ENCODE peak calls at places on chromosomes 3 and 15, in six cellular contexts. O, M, K, Q, V and D are unnamed samples.
A peak's percentile ranks its signal among the peaks of the same experiment; 100 is the strongest.

GRCh38 chr3:172129868-172130751 is 90.7 kb downstream of the FNDC3B start:
- DNase-seq in O (peak; percentile 86), M (no peak), K (no peak), Q (peak; percentile 99), V (peak; percentile 97), D (peak; percentile 81)

GRCh38 chr3:71299160-71299559 is 284.4 kb downstream of the FOXP1 start:
- DNase-seq in O (no peak), M (no peak), K (no peak), Q (no peak), V (no peak), D (no peak)

GRCh38 chr3:13509816-13510192 is 29.7 kb downstream of the HDAC11 start:
- DNase-seq in O (no peak), M (no peak), K (no peak), Q (no peak), V (no peak), D (no peak)

GRCh38 chr3:47404420-47404819 is 23.6 kb downstream of the PTPN23 start:
- DNase-seq in O (peak; percentile 66), M (no peak), K (no peak), Q (no peak), V (no peak), D (no peak)

GRCh38 chr15:17026633-17027032 is 3515.0 kb downstream of the GOLGA6L6 start:
- DNase-seq in O (no peak), M (no peak), K (no peak), Q (no peak), V (no peak), D (no peak)

GRCh38 chr15:59020321-59020720 is 32.9 kb downstream of the RNF111 start:
- DNase-seq in O (no peak), M (no peak), K (no peak), Q (no peak), V (no peak), D (no peak)

GRCh38 chr3:178297732-178298131 is 238.5 kb upstream of the KCNMB2 start:
- DNase-seq in O (no peak), M (no peak), K (no peak), Q (no peak), V (no peak), D (no peak)

GRCh38 chr3:52149726-52150125 is 4.5 kb downstream of the POC1A start:
- DNase-seq in O (no peak), M (no peak), K (no peak), Q (no peak), V (no peak), D (no peak)

GRCh38 chr3:49471856-49472495 is 1.9 kb downstream of the DAG1 start:
- DNase-seq in O (no peak), M (no peak), K (no peak), Q (no peak), V (no peak), D (no peak)

GRCh38 chr3:46935168-46935858 is 41.2 kb downstream of the CCDC12 start:
- DNase-seq in O (peak; percentile 84), M (no peak), K (peak; percentile 64), Q (peak; percentile 96), V (peak; percentile 83), D (no peak)

GRCh38 chr3:71511037-71511436 is 72.5 kb downstream of the FOXP1 start:
- DNase-seq in O (no peak), M (no peak), K (no peak), Q (peak; percentile 90), V (peak; percentile 65), D (no peak)

GRCh38 chr3:37050242-37050641 is 56.9 kb downstream of the MLH1 start:
- DNase-seq in O (no peak), M (no peak), K (no peak), Q (no peak), V (no peak), D (no peak)

GRCh38 chr3:156705761-156706631 is 31.6 kb downstream of the TIPARP start:
- DNase-seq in O (no peak), M (no peak), K (no peak), Q (peak; percentile 44), V (no peak), D (no peak)

GRCh38 chr3:187678869-187679268 is 8.7 kb upstream of the SST start:
- DNase-seq in O (peak; percentile 59), M (no peak), K (no peak), Q (peak; percentile 67), V (peak; percentile 47), D (peak; percentile 64)

GRCh38 chr3:139654637-139655365 is 23.0 kb downstream of the NMNAT3 start:
- DNase-seq in O (no peak), M (no peak), K (no peak), Q (no peak), V (no peak), D (no peak)

DNA sequence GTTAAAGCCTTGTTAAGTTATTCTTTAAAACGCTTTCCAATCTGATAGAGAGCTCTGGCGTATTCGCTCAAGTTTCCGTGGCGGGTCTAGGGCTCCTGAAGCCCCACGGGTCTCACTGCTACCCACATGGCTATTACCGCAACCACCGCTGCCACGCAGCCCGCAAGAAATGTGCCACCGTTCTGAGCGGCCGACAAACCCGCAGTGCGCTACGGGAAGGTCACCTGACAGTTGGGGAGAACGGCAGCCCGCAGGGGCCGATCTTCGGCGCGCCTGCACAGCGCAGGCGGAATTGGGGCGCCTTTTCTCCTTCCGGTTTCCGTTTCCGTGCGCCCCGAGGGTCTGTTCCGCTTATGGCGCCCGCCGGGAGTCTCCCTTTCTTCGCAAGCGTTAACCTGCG is 76.6 kb upstream of the SNRPN start:
- DNase-seq in O (peak; percentile 65), M (no peak), K (no peak), Q (peak; percentile 61), V (no peak), D (no peak)
- TF ChIP-seq POLR2A in O (no peak), M (no peak), K (no peak), Q (no peak), V (no peak), D (no peak)

DNA sequence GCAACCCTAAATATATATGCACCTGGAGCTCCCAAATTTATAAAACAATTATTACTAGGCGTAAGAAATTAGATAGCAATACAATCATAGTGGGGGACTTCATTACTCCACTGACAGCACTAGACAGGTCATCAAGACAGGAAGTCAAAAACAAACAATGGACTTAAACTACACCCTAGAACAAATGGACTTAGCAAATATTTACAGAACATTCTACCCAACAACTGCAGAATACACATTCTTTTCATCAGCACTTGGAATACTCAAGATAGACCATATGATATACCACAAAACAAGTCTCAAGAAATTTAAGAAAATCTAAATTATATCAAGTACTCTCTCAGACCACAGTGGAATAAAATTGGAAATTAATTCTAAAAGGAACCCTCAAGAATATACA is 201.5 kb downstream of the OSBPL10 start:
- DNase-seq in O (no peak), M (no peak), K (no peak), Q (no peak), V (no peak), D (no peak)
- TF ChIP-seq POLR2A in O (no peak), M (no peak), K (no peak), Q (no peak), V (no peak), D (no peak)

GRCh38 chr3:161253711-161254110 is 32.6 kb downstream of the NMD3 start:
- DNase-seq in O (no peak), M (no peak), K (no peak), Q (no peak), V (no peak), D (no peak)
- TF ChIP-seq POLR2A in O (no peak), M (no peak), K (no peak), Q (no peak), V (no peak), D (no peak)

GRCh38 chr3:48441940-48442339 is 1.9 kb downstream of the TMA7 start:
- DNase-seq in O (no peak), M (no peak), K (no peak), Q (no peak), V (no peak), D (no peak)

GRCh38 chr3:48437812-48438211 is 2.1 kb downstream of the CCDC51 start:
- DNase-seq in O (no peak), M (no peak), K (no peak), Q (no peak), V (no peak), D (no peak)

GRCh38 chr3:48436855-48437254 is 3.1 kb downstream of the CCDC51 start:
- DNase-seq in O (no peak), M (no peak), K (no peak), Q (no peak), V (no peak), D (no peak)

GRCh38 chr3:48440590-48440958 is 517 bp downstream of the TMA7 start:
- DNase-seq in O (no peak), M (no peak), K (no peak), Q (no peak), V (no peak), D (no peak)

GRCh38 chr3:48439820-48440589 is at the start of the genes CCDC51 and TMA7:
- DNase-seq in O (peak; percentile 98), M (peak; percentile 97), K (peak; percentile 94), Q (peak; percentile 93), V (peak; percentile 95), D (peak; percentile 98)
- TF ChIP-seq POLR2A in O (peak; percentile 98), M (peak; percentile 92), K (peak; percentile 88), Q (peak; percentile 88), V (peak; percentile 52), D (peak; percentile 87)

DNA sequence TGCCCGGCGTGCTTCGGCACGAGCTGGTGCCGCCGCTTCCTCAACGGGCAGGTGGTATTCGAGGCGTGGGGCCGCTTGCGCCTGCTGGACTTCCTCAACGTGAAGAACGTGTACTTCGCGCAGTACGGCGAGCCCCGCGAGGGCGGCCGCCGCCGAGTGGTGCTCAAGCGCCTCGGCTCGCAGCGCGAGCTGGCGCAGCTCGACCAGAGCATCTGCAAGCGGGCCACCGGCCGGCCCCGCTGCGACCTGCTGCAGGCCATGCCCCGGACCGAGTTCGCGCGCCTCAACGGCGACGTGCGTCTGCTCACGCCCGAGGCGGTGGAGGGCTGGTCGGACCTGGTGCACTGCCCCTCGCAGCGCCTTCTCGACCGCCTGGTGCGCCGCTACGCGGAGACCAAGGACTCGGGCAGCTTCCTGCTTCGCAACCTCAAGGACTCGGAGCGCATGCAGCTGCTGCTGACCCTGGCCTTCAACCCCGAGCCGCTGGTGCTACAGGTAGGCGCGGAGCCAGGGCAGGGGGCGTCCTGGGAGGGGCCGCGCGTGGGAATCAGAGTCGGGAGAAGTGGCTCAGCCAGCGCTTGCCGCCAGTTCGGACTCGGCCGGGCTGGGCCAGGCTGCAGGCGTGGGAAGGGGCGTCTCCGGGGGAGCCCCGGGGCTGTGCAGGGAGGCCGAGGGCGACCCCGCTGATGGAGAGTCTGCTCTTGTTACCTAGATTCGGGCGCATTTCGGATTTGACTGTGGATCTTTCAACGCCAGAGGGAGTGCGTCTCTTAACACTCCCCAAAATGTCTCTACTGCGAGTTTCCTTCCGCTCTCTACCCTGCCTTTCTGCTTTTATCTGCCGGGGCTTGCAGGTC is 1.1 kb downstream of the DIPK2A start:
- DNase-seq in O (peak; percentile 81), M (peak; percentile 29), K (peak; percentile 9), Q (peak; percentile 85), V (peak; percentile 81), D (peak; percentile 75)
- TF ChIP-seq POLR2A in O (no peak), M (no peak), K (no peak), Q (no peak), V (peak; percentile 24), D (no peak)

GRCh38 chr15:40323239-40323952 is at the start of gene INAFM2:
- DNase-seq in O (peak; percentile 95), M (peak; percentile 99), K (peak; percentile 92), Q (peak; percentile 92), V (peak; percentile 77), D (peak; percentile 62)
- TF ChIP-seq POLR2A in O (no peak), M (peak; percentile 30), K (no peak), Q (peak; percentile 65), V (peak; percentile 17), D (peak; percentile 33)

GRCh38 chr3:128123538-128124368 is at the start of gene RUVBL1:
- DNase-seq in O (peak; percentile 98), M (peak; percentile 96), K (peak; percentile 90), Q (peak; percentile 96), V (peak; percentile 97), D (peak; percentile 88)
- TF ChIP-seq POLR2A in O (no peak), M (peak; percentile 71), K (peak; percentile 85), Q (peak; percentile 33), V (peak; percentile 42), D (peak; percentile 21)

GRCh38 chr3:142935963-142936362 is 27.5 kb downstream of the PAQR9 start:
- DNase-seq in O (no peak), M (no peak), K (no peak), Q (no peak), V (no peak), D (no peak)
- TF ChIP-seq POLR2A in O (no peak), M (no peak), K (no peak), Q (no peak), V (no peak), D (no peak)